ENCODE peak calls at places on chromosomes 6 and 20, in nine cellular contexts. Y is uterus, R is substantia nigra, Z is hepatocyte, T is fibroblast of lung, E is colonic mucosa, I is transverse colon, G is lung, K is A549. N is an unnamed sample.

GRCh38 chr6:21123485-21124436 is 469.8 kb upstream of the SOX4 start:
- DNase-seq in Y (no peak), R (no peak), Z (peak), T (no peak), E (no peak), I (no peak), G (no peak), K (no peak), N (no peak)

GRCh38 chr6:111521497-111522275 is 38.7 kb upstream of the REV3L start:
- DNase-seq in Y (no peak), R (no peak), Z (no peak), T (no peak), E (no peak), I (no peak), G (no peak), K (no peak), N (no peak)

GRCh38 chr6:139644821-139645220 is 270.4 kb upstream of the CITED2 start:
- DNase-seq in Y (peak), R (no peak), Z (no peak), T (peak), E (no peak), I (no peak), G (no peak), K (no peak), N (no peak)

GRCh38 chr6:5566718-5567117 is 305.4 kb downstream of the FARS2 start:
- DNase-seq in Y (no peak), R (no peak), Z (no peak), T (no peak), E (no peak), I (no peak), G (no peak), K (no peak), N (no peak)

GRCh38 chr20:58389324-58389967 is 417 bp downstream of the VAPB start:
- DNase-seq in Y (no peak), R (no peak), Z (peak), T (peak), E (peak), I (peak), G (peak), K (peak), N (peak)

GRCh38 chr6:133377219-133377618 is 136.1 kb downstream of the EYA4 start:
- DNase-seq in Y (no peak), R (no peak), Z (no peak), T (no peak), E (no peak), I (no peak), G (no peak), K (no peak), N (no peak)

GRCh38 chr6:106799008-106799952 is 169.9 kb downstream of the QRSL1 start:
- DNase-seq in Y (no peak), R (no peak), Z (peak), T (peak), E (peak), I (no peak), G (no peak), K (peak), N (no peak)

GRCh38 chr6:70834520-70834919 is 122.3 kb downstream of the B3GAT2 start:
- DNase-seq in Y (no peak), R (no peak), Z (no peak), T (peak), E (no peak), I (no peak), G (no peak), K (no peak), N (no peak)

GRCh38 chr6:56637640-56638039 is 5.0 kb downstream of the DST start:
- DNase-seq in Y (no peak), R (no peak), Z (peak), T (peak), E (no peak), I (no peak), G (no peak), K (peak), N (no peak)

GRCh38 chr6:33744001-33744848 is 2.5 kb downstream of the IP6K3 start:
- DNase-seq in Y (peak), R (peak), Z (peak), T (peak), E (peak), I (peak), G (peak), K (peak), N (peak)

GRCh38 chr6:98833101-98834059 is 994 bp upstream of the POU3F2 start:
- DNase-seq in Y (no peak), R (no peak), Z (peak), T (peak), E (no peak), I (no peak), G (no peak), K (peak), N (peak)

GRCh38 chr6:166650824-166651223 is 23.8 kb upstream of the RPS6KA2 start:
- DNase-seq in Y (no peak), R (no peak), Z (no peak), T (no peak), E (no peak), I (no peak), G (no peak), K (no peak), N (no peak)

GRCh38 chr20:4011226-4011975 is 4.0 kb downstream of the RNF24 start:
- DNase-seq in Y (no peak), R (no peak), Z (no peak), T (no peak), E (no peak), I (no peak), G (no peak), K (no peak), N (no peak)

GRCh38 chr6:111709615-111710398 is 104.1 kb upstream of the TRAF3IP2 start:
- DNase-seq in Y (peak), R (peak), Z (peak), T (peak), E (peak), I (peak), G (peak), K (peak), N (peak)

GRCh38 chr6:156949376-156949775 is 172.2 kb downstream of the ARID1B start:
- DNase-seq in Y (no peak), R (no peak), Z (peak), T (peak), E (no peak), I (no peak), G (peak), K (peak), N (no peak)

GRCh38 chr6:14292119-14292518 is 174.5 kb downstream of the CD83 start:
- DNase-seq in Y (no peak), R (no peak), Z (no peak), T (no peak), E (no peak), I (no peak), G (no peak), K (no peak), N (no peak)

GRCh38 chr6:170111141-170111664 is 179.7 kb downstream of the DLL1 start:
- DNase-seq in Y (peak), R (no peak), Z (no peak), T (no peak), E (no peak), I (no peak), G (no peak), K (no peak), N (peak)

GRCh38 chr6:130787726-130788500 is 39.3 kb upstream of the SMLR1 start:
- DNase-seq in Y (no peak), R (no peak), Z (no peak), T (no peak), E (no peak), I (no peak), G (no peak), K (no peak), N (no peak)

GRCh38 chr6:160992323-160993314 is 1.1 kb downstream of the MAP3K4 start:
- DNase-seq in Y (peak), R (peak), Z (peak), T (peak), E (peak), I (peak), G (no peak), K (peak), N (no peak)

GRCh38 chr6:86715676-86716075 is 221.7 kb upstream of the HTR1E start:
- DNase-seq in Y (no peak), R (no peak), Z (peak), T (no peak), E (no peak), I (no peak), G (no peak), K (no peak), N (no peak)

GRCh38 chr6:138678168-138678567 is 95.4 kb upstream of the CCDC28A start:
- DNase-seq in Y (no peak), R (no peak), Z (no peak), T (no peak), E (no peak), I (no peak), G (no peak), K (no peak), N (no peak)

GRCh38 chr6:149140137-149140909 is 177.2 kb upstream of the TAB2 start:
- DNase-seq in Y (no peak), R (no peak), Z (no peak), T (no peak), E (no peak), I (no peak), G (no peak), K (no peak), N (no peak)

GRCh38 chr6:143549221-143549620 is 37.7 kb upstream of the FUCA2 start:
- DNase-seq in Y (no peak), R (no peak), Z (no peak), T (no peak), E (no peak), I (no peak), G (no peak), K (no peak), N (no peak)

GRCh38 chr6:142306736-142307135 is 4.9 kb downstream of the ADGRG6 start:
- DNase-seq in Y (no peak), R (no peak), Z (no peak), T (no peak), E (no peak), I (no peak), G (no peak), K (peak), N (no peak)

GRCh38 chr6:68633654-68634502 is 1.2 kb upstream of the ADGRB3 start:
- DNase-seq in Y (no peak), R (no peak), Z (no peak), T (no peak), E (no peak), I (no peak), G (no peak), K (no peak), N (no peak)

GRCh38 chr6:119116712-119117281 is 38.3 kb upstream of the FAM184A start:
- DNase-seq in Y (no peak), R (no peak), Z (no peak), T (no peak), E (no peak), I (no peak), G (no peak), K (no peak), N (no peak)

GRCh38 chr20:36061754-36062153 is 92.8 kb upstream of the EPB41L1 start:
- DNase-seq in Y (peak), R (peak), Z (no peak), T (no peak), E (no peak), I (no peak), G (no peak), K (no peak), N (peak)

GRCh38 chr6:118984342-118984741 is 49.4 kb upstream of the MCM9 start:
- DNase-seq in Y (no peak), R (no peak), Z (no peak), T (no peak), E (no peak), I (no peak), G (no peak), K (no peak), N (no peak)

GRCh38 chr20:15899972-15900371 is 673.3 kb downstream of the KIF16B start:
- DNase-seq in Y (no peak), R (no peak), Z (no peak), T (no peak), E (no peak), I (no peak), G (no peak), K (no peak), N (no peak)

GRCh38 chr6:17874753-17875152 is 112.7 kb downstream of the KIF13A start:
- DNase-seq in Y (no peak), R (no peak), Z (no peak), T (no peak), E (no peak), I (no peak), G (no peak), K (no peak), N (no peak)

GRCh38 chr6:17870302-17871168 is 116.9 kb downstream of the KIF13A start:
- DNase-seq in Y (no peak), R (no peak), Z (no peak), T (no peak), E (no peak), I (no peak), G (no peak), K (no peak), N (no peak)

GRCh38 chr6:17871169-17871479 is 116.3 kb downstream of the KIF13A start:
- DNase-seq in Y (no peak), R (no peak), Z (no peak), T (no peak), E (no peak), I (no peak), G (no peak), K (no peak), N (no peak)

GRCh38 chr6:17871836-17872235 is 115.6 kb downstream of the KIF13A start:
- DNase-seq in Y (no peak), R (no peak), Z (no peak), T (no peak), E (no peak), I (no peak), G (no peak), K (no peak), N (no peak)

GRCh38 chr6:17872908-17873307 is 114.5 kb downstream of the KIF13A start:
- DNase-seq in Y (no peak), R (no peak), Z (no peak), T (no peak), E (no peak), I (no peak), G (no peak), K (no peak), N (no peak)
- H3K27ac ChIP-seq in Y (peak), R (no peak), Z (no peak), T (no peak), E (no peak), I (no peak), G (no peak), K (no peak), N (no peak)

GRCh38 chr20:33653218-33653899 is 8.8 kb upstream of the C20orf144 start:
- DNase-seq in Y (peak), R (peak), Z (peak), T (peak), E (peak), I (peak), G (no peak), K (peak), N (peak)
- H3K27ac ChIP-seq in Y (no peak), R (no peak), Z (peak), T (no peak), E (peak), I (peak), G (peak), K (no peak), N (no peak)

GRCh38 chr6:122315842-122316241 is 83.6 kb upstream of the HSF2 start:
- DNase-seq in Y (no peak), R (no peak), Z (no peak), T (no peak), E (no peak), I (no peak), G (no peak), K (no peak), N (no peak)
- H3K27ac ChIP-seq in Y (no peak), R (no peak), Z (no peak), T (no peak), E (no peak), I (no peak), G (no peak), K (no peak), N (no peak)

DNA sequence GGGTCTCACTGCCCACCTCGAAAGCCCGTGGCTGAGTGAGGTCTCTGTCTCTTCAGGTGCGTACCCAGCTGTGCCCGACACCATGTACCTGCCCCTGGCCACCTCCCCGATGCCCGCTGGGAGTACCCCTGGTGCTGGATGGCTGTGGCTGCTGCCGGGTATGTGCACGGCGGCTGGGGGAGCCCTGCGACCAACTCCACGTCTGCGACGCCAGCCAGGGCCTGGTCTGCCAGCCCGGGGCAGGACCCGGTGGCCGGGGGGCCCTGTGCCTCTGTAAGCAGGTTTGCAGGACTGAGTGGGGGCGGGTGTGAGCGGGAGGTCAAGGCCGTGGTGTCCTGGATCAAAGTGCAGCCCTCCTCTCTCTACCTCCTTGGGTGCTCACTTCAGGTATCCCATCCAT is 4.7 kb downstream of the CCN5 start:
- DNase-seq in Y (no peak), R (no peak), Z (no peak), T (no peak), E (no peak), I (no peak), G (no peak), K (no peak), N (no peak)
- H3K27ac ChIP-seq in Y (peak), R (peak), Z (no peak), T (no peak), E (no peak), I (no peak), G (peak), K (peak), N (no peak)

GRCh38 chr6:42141603-42142117 is 760 bp downstream of the C6orf132 start:
- DNase-seq in Y (no peak), R (no peak), Z (peak), T (peak), E (peak), I (no peak), G (no peak), K (no peak), N (no peak)
- H3K27ac ChIP-seq in Y (no peak), R (no peak), Z (peak), T (peak), E (peak), I (peak), G (peak), K (peak), N (no peak)

DNA sequence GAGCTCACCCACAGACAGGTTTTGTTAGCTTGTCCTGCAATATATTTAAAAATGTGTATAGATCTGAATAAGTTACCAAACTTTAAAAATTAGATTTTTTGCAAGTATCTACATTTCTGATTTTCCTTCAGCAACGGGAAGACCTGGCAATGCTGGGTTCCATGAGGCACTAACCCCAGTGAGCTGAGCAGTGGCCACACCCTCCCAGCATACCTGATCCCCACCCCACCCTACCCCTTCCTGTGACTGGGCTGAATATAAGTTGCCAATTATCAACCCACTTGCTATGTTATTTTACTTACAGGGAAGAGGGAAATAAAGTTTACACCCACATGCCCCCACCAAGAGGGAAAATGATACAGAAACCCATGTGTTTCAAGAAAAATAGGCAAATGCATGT is 70.3 kb upstream of the RALGAPA2 start:
- DNase-seq in Y (no peak), R (no peak), Z (no peak), T (no peak), E (peak), I (peak), G (no peak), K (no peak), N (no peak)
- H3K27ac ChIP-seq in Y (no peak), R (no peak), Z (no peak), T (no peak), E (peak), I (no peak), G (no peak), K (no peak), N (no peak)

GRCh38 chr20:46087161-46087560 is 2.6 kb downstream of the NCOA5 start:
- DNase-seq in Y (no peak), R (no peak), Z (no peak), T (peak), E (no peak), I (no peak), G (no peak), K (peak), N (no peak)

GRCh38 chr20:46088409-46089075 is 1.2 kb downstream of the NCOA5 start:
- DNase-seq in Y (no peak), R (no peak), Z (peak), T (peak), E (no peak), I (no peak), G (no peak), K (peak), N (no peak)

GRCh38 chr20:46083531-46084061 is 6.2 kb downstream of the NCOA5 start:
- DNase-seq in Y (no peak), R (no peak), Z (no peak), T (no peak), E (no peak), I (no peak), G (no peak), K (no peak), N (no peak)

GRCh38 chr20:46083101-46083500 is 6.7 kb downstream of the NCOA5 start:
- DNase-seq in Y (no peak), R (no peak), Z (no peak), T (no peak), E (no peak), I (no peak), G (no peak), K (no peak), N (no peak)

DNA sequence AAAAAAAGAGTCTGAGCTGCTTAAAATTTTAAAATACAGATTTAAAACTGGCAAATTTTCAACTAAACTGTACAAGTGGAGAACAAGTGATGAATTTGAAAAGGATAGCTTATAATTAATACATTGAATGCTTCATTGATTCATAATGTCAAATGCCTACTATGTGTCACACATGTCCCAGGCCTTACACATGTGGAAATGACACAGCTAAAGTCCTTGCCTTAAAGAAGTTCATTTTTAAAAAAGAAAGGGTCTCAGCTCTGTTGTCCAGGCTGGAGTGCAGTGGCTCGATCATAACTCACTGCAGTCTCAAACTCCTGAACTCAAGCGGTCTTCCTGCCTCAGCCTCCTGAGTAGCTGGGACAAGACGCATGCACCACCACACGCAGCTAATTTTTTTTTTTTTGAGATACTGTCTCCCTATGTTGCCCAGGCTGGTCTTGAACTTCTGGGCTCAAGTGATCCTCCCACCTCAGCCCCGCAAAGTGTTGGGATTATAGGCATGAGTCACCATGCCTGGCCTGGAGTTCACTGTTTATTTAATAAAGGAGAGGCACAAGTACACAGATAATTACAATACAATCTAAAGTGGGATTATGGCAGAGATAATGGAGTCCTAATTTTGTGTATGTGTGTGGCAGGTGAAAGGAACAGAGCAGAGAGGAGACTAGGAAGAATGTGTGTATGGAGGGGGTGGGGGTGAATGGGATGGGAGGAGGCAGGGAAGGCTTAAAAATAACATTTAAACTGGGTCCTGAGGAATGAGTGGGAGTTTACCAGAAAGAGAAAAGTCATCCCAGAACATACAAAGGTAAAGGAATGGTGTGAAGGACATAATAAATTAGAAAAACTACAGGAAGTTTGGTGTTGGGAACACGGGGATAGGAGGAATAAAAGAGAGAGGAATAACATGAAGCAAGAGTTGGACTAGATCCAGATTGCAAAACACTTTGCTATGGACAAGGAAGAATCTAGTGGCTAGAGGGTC is 4.7 kb downstream of the NCOA5 start:
- DNase-seq in Y (no peak), R (no peak), Z (peak), T (peak), E (peak), I (peak), G (no peak), K (peak), N (no peak)
- H3K27ac ChIP-seq in Y (peak), R (no peak), Z (peak), T (no peak), E (peak), I (peak), G (no peak), K (no peak), N (peak)

DNA sequence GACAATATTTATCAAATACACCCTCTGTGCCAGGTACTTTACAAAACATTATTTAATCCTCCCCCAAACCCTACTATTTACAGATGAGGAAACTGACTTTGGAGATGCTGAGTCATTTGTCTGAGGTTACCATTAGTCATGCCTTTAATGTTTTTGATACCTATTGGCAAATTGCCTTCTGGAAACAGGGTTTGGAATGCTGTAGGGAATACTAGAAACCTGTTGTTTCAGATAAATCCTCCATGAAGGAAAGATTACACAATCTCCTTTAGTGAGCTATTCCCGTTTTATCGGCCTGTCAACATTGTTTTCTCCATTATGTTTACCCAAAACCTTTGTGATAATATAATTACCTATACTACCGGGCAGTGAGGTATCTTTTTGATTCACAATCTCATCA is 93.6 kb upstream of the ADGRF1 start:
- DNase-seq in Y (no peak), R (no peak), Z (peak), T (peak), E (no peak), I (no peak), G (no peak), K (peak), N (no peak)
- H3K27ac ChIP-seq in Y (no peak), R (no peak), Z (peak), T (no peak), E (peak), I (peak), G (no peak), K (peak), N (no peak)